ENCODE peak calls at places on chromosomes 7 and 10, in ten cellular contexts. S is G401; N is esophagus squamous epithelium; B is stimulated activated naive CD8-positive, alpha-beta T cell treated with anti-CD3 and anti-CD28 coated beads, Interleukin-15, Interleukin-2, amounts not matched to agents 100 U/mL and 50 U/mL, for 24 hours; U is naive thymus-derived CD8-positive, alpha-beta T cell; O is psoas muscle; L is WTC11; I is stimulated activated CD4-positive, alpha-beta T cell treated with anti-CD3 and anti-CD28 coated beads, Interleukin-4, amount 100 ng/mL, for 24 hours; Z is substantia nigra; A is H54. E is an unnamed sample.

GRCh38 chr7:32259917-32260596 is 189.8 kb upstream of the PDE1C start:
- DNase-seq in S (peak), N (no peak), B (no peak), U (no peak), O (no peak), L (no peak), I (no peak), Z (no peak), A (no peak), E (no peak)

GRCh38 chr7:130009848-130010688 is 41.1 kb downstream of the ZC3HC1 start:
- DNase-seq in S (no peak), N (no peak), B (peak), U (no peak), O (peak), L (no peak), I (peak), Z (no peak), A (peak), E (peak)

GRCh38 chr7:32577421-32577820 is 82.1 kb downstream of the AVL9 start:
- DNase-seq in S (no peak), N (no peak), B (no peak), U (no peak), O (no peak), L (no peak), I (no peak), Z (no peak), A (no peak), E (no peak)

GRCh38 chr10:3902809-3903410 is 117.9 kb upstream of the KLF6 start:
- DNase-seq in S (no peak), N (no peak), B (no peak), U (no peak), O (no peak), L (no peak), I (no peak), Z (no peak), A (no peak), E (no peak)

GRCh38 chr7:115357213-115357999 is 435.5 kb downstream of the MDFIC start:
- DNase-seq in S (no peak), N (no peak), B (no peak), U (no peak), O (no peak), L (no peak), I (no peak), Z (no peak), A (no peak), E (no peak)

GRCh38 chr10:69451209-69451783 is at the start of gene TSPAN15:
- DNase-seq in S (peak), N (no peak), B (peak), U (peak), O (peak), L (peak), I (peak), Z (peak), A (peak), E (no peak)

GRCh38 chr7:69403169-69403568 is 195.1 kb upstream of the AUTS2 start:
- DNase-seq in S (no peak), N (no peak), B (no peak), U (no peak), O (no peak), L (peak), I (no peak), Z (no peak), A (no peak), E (no peak)

GRCh38 chr10:24184455-24184854 is 24.5 kb upstream of the KIAA1217 start:
- DNase-seq in S (no peak), N (no peak), B (no peak), U (no peak), O (no peak), L (no peak), I (no peak), Z (no peak), A (no peak), E (no peak)

GRCh38 chr10:27742195-27742925 is 3.3 kb downstream of the MKX start:
- DNase-seq in S (peak), N (no peak), B (peak), U (peak), O (peak), L (peak), I (peak), Z (no peak), A (peak), E (no peak)

GRCh38 chr10:122112021-122112616 is 123.2 kb downstream of the TACC2 start:
- DNase-seq in S (no peak), N (no peak), B (no peak), U (no peak), O (no peak), L (no peak), I (no peak), Z (no peak), A (no peak), E (no peak)

GRCh38 chr10:73168486-73168844 is 546 bp downstream of the FAM149B1 start:
- DNase-seq in S (no peak), N (no peak), B (no peak), U (no peak), O (no peak), L (no peak), I (no peak), Z (no peak), A (no peak), E (peak)

GRCh38 chr10:29039659-29040309 is 249.1 kb upstream of the LYZL1 start:
- DNase-seq in S (no peak), N (no peak), B (no peak), U (no peak), O (no peak), L (no peak), I (no peak), Z (no peak), A (no peak), E (no peak)

GRCh38 chr10:101294109-101294508 is 59.9 kb upstream of the BTRC start:
- DNase-seq in S (no peak), N (no peak), B (no peak), U (no peak), O (no peak), L (no peak), I (no peak), Z (no peak), A (no peak), E (no peak)

GRCh38 chr7:105250239-105250638 is 138.5 kb downstream of the SRPK2 start:
- DNase-seq in S (no peak), N (no peak), B (no peak), U (no peak), O (no peak), L (no peak), I (no peak), Z (no peak), A (no peak), E (no peak)

GRCh38 chr10:133028158-133028557 is 59.6 kb upstream of the ADGRA1 start:
- DNase-seq in S (no peak), N (no peak), B (no peak), U (no peak), O (no peak), L (no peak), I (no peak), Z (no peak), A (no peak), E (no peak)

GRCh38 chr7:42174391-42174848 is 62.6 kb downstream of the GLI3 start:
- DNase-seq in S (no peak), N (no peak), B (no peak), U (no peak), O (peak), L (no peak), I (no peak), Z (no peak), A (no peak), E (no peak)

GRCh38 chr7:99375070-99375807 is 709 bp downstream of the ARPC1B start:
- DNase-seq in S (peak), N (no peak), B (peak), U (peak), O (peak), L (peak), I (peak), Z (peak), A (peak), E (peak)

GRCh38 chr7:105010538-105011523 is 3.2 kb upstream of the KMT2E start:
- DNase-seq in S (peak), N (no peak), B (no peak), U (no peak), O (no peak), L (no peak), I (no peak), Z (no peak), A (no peak), E (no peak)

GRCh38 chr7:26013551-26014083 is 138.4 kb upstream of the NFE2L3 start:
- DNase-seq in S (no peak), N (no peak), B (no peak), U (no peak), O (no peak), L (no peak), I (no peak), Z (no peak), A (no peak), E (no peak)

GRCh38 chr10:51047857-51048256 is 26.4 kb upstream of the PRKG1 start:
- DNase-seq in S (no peak), N (no peak), B (no peak), U (no peak), O (no peak), L (no peak), I (no peak), Z (no peak), A (no peak), E (no peak)

GRCh38 chr7:6096581-6096980 is 65.4 kb downstream of the ANKRD61 start:
- DNase-seq in S (no peak), N (no peak), B (no peak), U (no peak), O (no peak), L (no peak), I (no peak), Z (no peak), A (no peak), E (no peak)

GRCh38 chr7:27095050-27095896 is 527 bp downstream of the HOXA1 start:
- DNase-seq in S (no peak), N (no peak), B (peak), U (no peak), O (peak), L (no peak), I (no peak), Z (no peak), A (no peak), E (no peak)

GRCh38 chr7:82122290-82122689 is 321.3 kb downstream of the CACNA2D1 start:
- DNase-seq in S (no peak), N (no peak), B (no peak), U (no peak), O (no peak), L (no peak), I (no peak), Z (no peak), A (no peak), E (no peak)

GRCh38 chr10:84478155-84478554 is 149.8 kb downstream of the CCSER2 start:
- DNase-seq in S (no peak), N (no peak), B (no peak), U (no peak), O (no peak), L (no peak), I (no peak), Z (no peak), A (no peak), E (no peak)

GRCh38 chr10:55283041-55283440 is 482.0 kb upstream of the PCDH15 start:
- DNase-seq in S (no peak), N (no peak), B (no peak), U (no peak), O (no peak), L (no peak), I (no peak), Z (no peak), A (no peak), E (no peak)

GRCh38 chr7:4436936-4437335 is 245.2 kb upstream of the FOXK1 start:
- DNase-seq in S (no peak), N (no peak), B (no peak), U (no peak), O (no peak), L (no peak), I (no peak), Z (no peak), A (no peak), E (no peak)

GRCh38 chr10:122911889-122912484 is 1.6 kb downstream of the FAM24A start:
- DNase-seq in S (no peak), N (no peak), B (peak), U (peak), O (no peak), L (peak), I (peak), Z (no peak), A (peak), E (peak)

GRCh38 chr7:155883491-155884224 is 71.4 kb upstream of the SHH start:
- DNase-seq in S (no peak), N (no peak), B (no peak), U (no peak), O (peak), L (no peak), I (no peak), Z (no peak), A (no peak), E (no peak)

GRCh38 chr10:423167-423566 is 266.3 kb downstream of the DIP2C start:
- DNase-seq in S (no peak), N (no peak), B (no peak), U (no peak), O (no peak), L (no peak), I (no peak), Z (no peak), A (no peak), E (no peak)

GRCh38 chr10:43256531-43257209 is 10.2 kb downstream of the RASGEF1A start:
- DNase-seq in S (no peak), N (no peak), B (no peak), U (no peak), O (no peak), L (no peak), I (no peak), Z (no peak), A (no peak), E (no peak)

E was measured in COLO829.